ENCODE peak calls at places on chromosome 16, in nine cellular contexts. Q is WTC11, N is cardiac muscle cell, B is GM13977, X is RWPE1, E is testis, H is heart right ventricle, V is nephron progenitor cell, L is esophagus squamous epithelium. F is an unnamed sample.

GRCh38 chr16:15567823-15568222 is 75.1 kb downstream of the MARF1 start:
- DNase-seq in L (no peak), X (no peak), V (no peak), H (no peak), Q (no peak), N (no peak), E (no peak), B (no peak), F (no peak)

GRCh38 chr16:51825740-51826139 is 674.7 kb upstream of the SALL1 start:
- DNase-seq in Q (no peak), B (no peak), X (no peak), N (no peak), H (no peak), E (no peak), V (no peak), L (no peak), F (no peak)

GRCh38 chr16:20301840-20302239 is 25.5 kb downstream of the GP2 start:
- DNase-seq in H (no peak), V (no peak), X (no peak), N (no peak), L (no peak), Q (no peak), E (no peak), B (no peak), F (no peak)

GRCh38 chr16:4089251-4089810 is 26.9 kb downstream of the ADCY9 start:
- DNase-seq in L (no peak), B (no peak), Q (no peak), H (no peak), X (no peak), E (no peak), V (no peak), N (no peak), F (no peak)

GRCh38 chr16:89367538-89368059 is 122.8 kb downstream of the ANKRD11 start:
- DNase-seq in E (no peak), N (no peak), X (no peak), V (no peak), Q (no peak), H (no peak), L (no peak), B (no peak), F (no peak)

GRCh38 chr16:89009343-89010209 is 32.6 kb upstream of the CBFA2T3 start:
- DNase-seq in X (no peak), B (no peak), E (no peak), V (peak; percentile 77), H (no peak), L (no peak), N (peak; percentile 28), Q (peak; percentile 63), F (no peak)

GRCh38 chr16:10405386-10405939 is 19.6 kb downstream of the ATF7IP2 start:
- DNase-seq in L (no peak), E (peak; percentile 62), V (no peak), N (peak; percentile 29), B (no peak), X (no peak), H (peak; percentile 60), Q (no peak), F (no peak)

GRCh38 chr16:11107781-11108465 is 148.1 kb downstream of the SOCS1 start:
- DNase-seq in X (no peak), L (no peak), B (no peak), E (no peak), N (peak; percentile 49), V (no peak), H (no peak), Q (no peak), F (no peak)

GRCh38 chr16:47503936-47504335 is 42.8 kb downstream of the PHKB start:
- DNase-seq in Q (no peak), X (peak; percentile 49), N (no peak), L (no peak), B (no peak), H (no peak), V (no peak), E (no peak), F (no peak)

GRCh38 chr16:81774348-81774747 is 4.7 kb upstream of the PLCG2 start:
- DNase-seq in Q (no peak), H (peak; percentile 72), N (no peak), B (peak; percentile 42), E (no peak), L (no peak), X (no peak), V (no peak), F (peak; percentile 47)

DNA sequence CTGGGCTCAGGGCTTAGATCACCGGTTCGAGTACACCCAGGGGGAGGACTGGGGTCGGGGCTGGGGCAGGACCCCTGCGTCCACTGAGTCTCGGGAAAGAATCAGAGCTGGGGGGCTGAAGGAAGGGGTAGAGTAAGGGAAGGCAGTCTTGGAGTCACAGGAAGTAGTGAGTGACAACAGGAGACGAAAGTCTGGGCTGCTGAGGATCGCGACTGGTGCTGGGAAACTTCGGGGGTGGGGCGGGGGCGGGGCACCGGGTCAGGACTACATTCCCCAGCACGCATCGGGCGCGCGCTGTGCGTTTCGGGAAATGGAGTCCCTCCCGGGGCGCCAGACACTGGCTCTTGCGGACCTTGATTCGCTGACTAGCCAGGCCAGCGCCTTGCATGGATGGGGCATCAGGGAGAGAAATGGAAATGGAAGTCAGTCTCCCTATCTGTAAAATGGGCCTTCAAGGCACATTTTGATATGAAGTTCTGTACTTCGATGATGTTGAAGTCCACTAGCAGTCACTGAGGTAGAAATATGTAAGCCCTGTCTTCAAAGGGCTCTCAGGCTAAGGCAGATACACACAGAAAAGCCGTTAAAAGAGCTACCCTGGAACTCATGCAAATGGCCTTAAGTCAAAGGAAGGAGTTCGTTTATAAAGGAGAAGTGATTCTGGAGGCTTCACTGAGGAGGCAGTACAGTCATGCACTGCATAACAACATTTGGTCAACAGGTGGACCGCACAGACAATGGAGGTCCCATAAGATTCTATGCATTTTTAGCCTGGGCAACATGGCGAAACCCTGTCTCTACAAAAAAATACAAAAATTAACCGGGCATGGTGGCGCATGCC is 696 bp downstream of the CTF1 start:
- DNase-seq in V (peak; percentile 88), B (peak; percentile 87), L (peak; percentile 42), X (peak; percentile 82), N (peak; percentile 94), Q (peak; percentile 94), E (peak; percentile 93), H (peak; percentile 90), F (peak; percentile 90)
- TF ChIP-seq CTCF in V (no peak), B (no peak), L (no peak), X (no peak), N (no peak), Q (no peak), E (no peak), H (no peak), F (no peak)

DNA sequence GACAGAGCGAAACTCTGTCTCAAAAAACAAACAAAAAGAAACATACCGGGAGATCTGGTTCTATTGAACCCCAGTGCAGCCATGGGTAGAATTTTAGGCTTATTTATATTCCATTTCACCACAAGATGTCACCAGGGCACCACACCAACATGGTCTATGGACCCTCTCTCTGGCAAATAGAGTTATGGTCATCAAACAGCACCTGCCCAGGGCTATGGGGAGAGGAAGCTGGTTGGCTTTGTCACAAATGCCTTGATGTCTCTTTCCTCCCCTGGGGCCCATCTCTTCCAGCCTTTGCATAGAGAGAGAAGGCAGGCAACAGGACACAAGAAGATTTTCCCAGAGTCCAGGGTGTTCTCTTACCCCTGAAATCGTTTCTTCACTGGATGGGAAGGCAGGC is 128.4 kb downstream of the WWOX start:
- DNase-seq in V (peak; percentile 31), H (no peak), L (no peak), X (no peak), B (no peak), N (no peak), Q (no peak), E (no peak), F (no peak)
- TF ChIP-seq CTCF in V (peak; percentile 42), H (peak; percentile 33), L (no peak), X (no peak), B (no peak), N (no peak), Q (no peak), E (no peak), F (no peak)

GRCh38 chr16:85396879-85397871 is 215.9 kb upstream of the GSE1 start:
- DNase-seq in L (no peak), B (no peak), E (peak; percentile 14), Q (peak; percentile 32), N (no peak), X (peak; percentile 67), V (peak; percentile 22), H (no peak), F (no peak)
- TF ChIP-seq CTCF in L (no peak), B (peak; percentile 28), E (no peak), Q (no peak), N (no peak), X (peak; percentile 27), V (no peak), H (no peak), F (peak; percentile 13)

GRCh38 chr16:83116274-83116892 is 489.6 kb downstream of the CDH13 start:
- DNase-seq in N (peak; percentile 24), X (no peak), Q (peak; percentile 39), E (no peak), B (no peak), V (no peak), H (no peak), L (no peak), F (no peak)
- TF ChIP-seq CTCF in N (no peak), X (no peak), Q (no peak), E (no peak), B (no peak), V (no peak), H (no peak), L (no peak), F (no peak)

DNA sequence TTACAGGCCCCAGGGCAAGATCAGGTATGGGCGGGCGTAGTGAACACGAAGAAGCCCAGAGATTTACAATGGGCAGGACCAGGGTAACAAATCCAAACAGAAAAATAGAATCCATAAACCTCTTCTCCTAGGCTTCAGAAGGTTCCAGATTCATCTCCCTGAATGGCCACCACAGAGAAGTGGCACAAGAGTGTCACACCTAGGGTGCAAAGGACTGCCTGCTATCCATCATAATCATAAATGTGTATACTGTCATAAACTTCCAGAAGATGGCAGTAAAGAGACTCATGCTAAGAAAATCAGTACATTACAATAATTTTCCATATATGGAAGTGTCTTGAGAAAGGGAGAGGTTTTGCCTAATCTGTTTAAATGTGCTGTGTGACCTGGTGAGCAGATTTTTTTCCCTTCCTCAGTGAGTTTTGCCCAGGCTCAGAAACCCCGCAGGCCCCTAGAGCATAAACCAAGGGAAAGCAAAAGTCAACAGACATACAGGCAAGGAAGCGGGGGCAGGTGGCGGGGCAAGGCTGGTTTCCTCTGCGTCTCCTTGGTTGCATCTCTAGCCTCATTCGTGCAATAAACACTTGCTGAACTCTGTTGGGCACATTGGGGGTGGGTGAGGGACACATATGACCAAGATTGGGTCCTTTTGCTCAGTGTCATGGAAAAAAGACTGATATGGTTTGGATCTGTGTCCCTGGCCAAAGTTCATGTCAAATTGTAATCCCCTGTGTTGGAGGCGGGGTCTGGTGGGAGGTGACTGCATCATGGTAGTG is 92.0 kb upstream of the CDH5 start:
- DNase-seq in Q (no peak), X (no peak), H (no peak), E (no peak), N (peak; percentile 71), B (peak; percentile 65), V (no peak), L (no peak), F (no peak)
- TF ChIP-seq CTCF in Q (no peak), X (peak; percentile 31), H (peak; percentile 27), E (no peak), N (peak; percentile 36), B (peak; percentile 34), V (no peak), L (no peak), F (no peak)

F was measured in GM20000.